ENCODE peak calls at places on chromosomes 11 and 22, in nine cellular contexts. F is T-helper 22 cell; Z is amniotic stem cell; I is germinal center; M is activated T-helper 1 cell treated with anti-CD3 and anti-CD28 coated beads, Interleukin-2, amount 50 U/mL, for 16 hours; H is stimulated activated CD8-positive, alpha-beta memory T cell treated with anti-CD3 and anti-CD28 coated beads, Interleukin-15, amount 100 ng/mL, for 48 hours; V is HCT116; C is NCI-H146; B is SW 1271. S is an unnamed sample.

GRCh38 chr11:129210831-129211181 is 18.7 kb upstream of the ARHGAP32 start:
- DNase-seq in C (no peak), H (no peak), M (no peak), B (no peak), F (no peak), I (no peak), Z (no peak), V (no peak), S (no peak)

GRCh38 chr11:27718853-27719574 is 18.8 kb upstream of the BDNF start:
- DNase-seq in B (no peak), C (peak; percentile 65), F (no peak), I (no peak), V (no peak), M (no peak), H (no peak), Z (no peak), S (no peak)

GRCh38 chr22:45550416-45550815 is 47.7 kb downstream of the FBLN1 start:
- DNase-seq in C (no peak), I (no peak), V (no peak), M (no peak), B (no peak), H (no peak), F (no peak), Z (no peak), S (no peak)

GRCh38 chr11:127651888-127652221 is 651.3 kb upstream of the KIRREL3 start:
- DNase-seq in M (no peak), F (no peak), B (no peak), Z (no peak), V (no peak), I (no peak), H (no peak), C (peak; percentile 4), S (no peak)

GRCh38 chr11:117000039-117000740 is 98.0 kb downstream of the SIK3 start:
- DNase-seq in F (no peak), H (no peak), I (no peak), M (no peak), C (no peak), Z (no peak), B (no peak), V (no peak), S (no peak)

GRCh38 chr22:42286205-42286604 is 15.8 kb upstream of the TCF20 start:
- DNase-seq in B (no peak), H (no peak), M (no peak), C (no peak), I (no peak), Z (no peak), V (no peak), F (peak; percentile 39), S (no peak)

GRCh38 chr22:19497245-19497644 is 17.5 kb downstream of the CDC45 start:
- DNase-seq in I (no peak), C (no peak), Z (no peak), V (no peak), B (no peak), M (no peak), F (no peak), H (no peak), S (peak; percentile 29)

GRCh38 chr11:68916439-68916838 is 12.7 kb downstream of the IGHMBP2 start:
- DNase-seq in C (no peak), B (no peak), H (no peak), V (no peak), M (no peak), F (no peak), Z (no peak), I (no peak), S (no peak)

GRCh38 chr11:12695221-12695794 is 21.1 kb downstream of the TEAD1 start:
- DNase-seq in H (no peak), I (no peak), M (no peak), V (no peak), C (no peak), F (no peak), Z (no peak), B (no peak), S (no peak)

GRCh38 chr11:36027731-36028130 is 83.9 kb downstream of the LDLRAD3 start:
- DNase-seq in I (no peak), B (no peak), V (no peak), H (no peak), Z (no peak), M (no peak), F (no peak), C (no peak), S (no peak)

GRCh38 chr11:118045191-118045590 is 31.7 kb upstream of the TMPRSS4 start:
- DNase-seq in V (no peak), I (no peak), F (no peak), M (no peak), Z (no peak), C (peak; percentile 55), H (no peak), B (no peak), S (no peak)

GRCh38 chr22:42340150-42340549 is 69.7 kb upstream of the TCF20 start:
- DNase-seq in B (no peak), V (no peak), Z (no peak), M (no peak), H (no peak), I (no peak), C (no peak), F (no peak), S (no peak)

GRCh38 chr11:11510939-11511338 is 110.9 kb downstream of the GALNT18 start:
- DNase-seq in V (no peak), Z (no peak), I (no peak), B (no peak), H (no peak), F (no peak), C (peak; percentile 90), M (no peak), S (no peak)

GRCh38 chr11:9137293-9138132 is 46.1 kb upstream of the SCUBE2 start:
- DNase-seq in Z (no peak), F (peak; percentile 19), I (peak; percentile 65), B (peak; percentile 50), V (peak; percentile 36), H (peak; percentile 44), M (peak; percentile 49), C (peak; percentile 90), S (no peak)

GRCh38 chr11:67022341-67022933 is 497 bp upstream of the SYT12 start:
- DNase-seq in H (no peak), V (peak; percentile 75), F (no peak), B (no peak), Z (no peak), M (no peak), C (peak; percentile 50), I (no peak), S (no peak)

GRCh38 chr11:123137496-123138270 is 57.4 kb downstream of the CLMP start:
- DNase-seq in C (peak; percentile 66), H (no peak), Z (peak; percentile 63), V (no peak), M (no peak), F (no peak), I (no peak), B (no peak), S (no peak)

GRCh38 chr11:15918674-15919073 is 437.7 kb downstream of the SOX6 start:
- DNase-seq in Z (no peak), B (no peak), F (no peak), M (no peak), I (no peak), C (no peak), V (no peak), H (no peak), S (no peak)

GRCh38 chr11:33618363-33618735 is 82.3 kb downstream of the C11orf91 start:
- DNase-seq in M (no peak), V (no peak), I (no peak), Z (no peak), C (no peak), B (no peak), H (no peak), F (no peak), S (no peak)

GRCh38 chr11:108500169-108500568 is 2.0 kb upstream of the POGLUT3 start:
- DNase-seq in H (no peak), F (no peak), Z (no peak), V (no peak), M (no peak), I (no peak), B (no peak), C (no peak), S (no peak)

GRCh38 chr11:3356858-3357257 is 22.1 kb downstream of the ZNF195 start:
- DNase-seq in H (no peak), B (no peak), V (no peak), F (no peak), I (no peak), C (no peak), Z (no peak), M (no peak), S (no peak)

S was measured in AG04449.